ENCODE peak calls at places on chromosomes 3 and 15, in eight cellular contexts. Q, A, X, N, O, S, L and F are unnamed samples.

GRCh38 chr3:113514265-113514769 is 639 bp downstream of the SPICE1 start:
- DNase-seq in Q (peak; percentile 18), A (no peak), X (no peak), N (no peak), O (peak; percentile 12), S (no peak), L (no peak), F (no peak)

GRCh38 chr15:63857459-63857856 is 23.7 kb upstream of the HERC1 start:
- DNase-seq in Q (peak; percentile 12), A (no peak), X (peak; percentile 12), N (no peak), O (no peak), S (no peak), L (no peak), F (no peak)

GRCh38 chr15:70955151-70955550 is 62.5 kb downstream of the LRRC49 start:
- DNase-seq in Q (peak; percentile 70), A (no peak), X (peak; percentile 65), N (no peak), O (no peak), S (no peak), L (no peak), F (no peak)

GRCh38 chr3:178238179-178238578 is 298.1 kb upstream of the KCNMB2 start:
- DNase-seq in Q (peak; percentile 16), A (no peak), X (no peak), N (no peak), O (no peak), S (no peak), L (no peak), F (no peak)

GRCh38 chr3:77052733-77053680 is 13.1 kb downstream of the ROBO2 start:
- DNase-seq in Q (no peak), A (no peak), X (peak; percentile 74), N (no peak), O (no peak), S (no peak), L (no peak), F (no peak)

GRCh38 chr15:101052031-101052620 is 133.0 kb downstream of the LRRK1 start:
- DNase-seq in Q (no peak), A (no peak), X (no peak), N (no peak), O (no peak), S (no peak), L (no peak), F (no peak)

GRCh38 chr3:75978686-75979085 is 193.3 kb upstream of the ZNF717 start:
- DNase-seq in Q (peak; percentile 45), A (no peak), X (peak; percentile 44), N (no peak), O (no peak), S (no peak), L (no peak), F (no peak)

GRCh38 chr3:101878589-101878988 is 29.3 kb downstream of the NFKBIZ start:
- DNase-seq in Q (no peak), A (no peak), X (no peak), N (no peak), O (no peak), S (no peak), L (no peak), F (no peak)

GRCh38 chr3:44499149-44499898 is 21.9 kb upstream of the ZNF445 start:
- DNase-seq in Q (no peak), A (no peak), X (no peak), N (no peak), O (no peak), S (no peak), L (no peak), F (no peak)

GRCh38 chr3:103319912-103320311 is 885.1 kb downstream of the ZPLD1 start:
- DNase-seq in Q (no peak), A (no peak), X (no peak), N (no peak), O (no peak), S (no peak), L (no peak), F (no peak)

GRCh38 chr3:175121225-175121624 is 262.1 kb downstream of the NAALADL2 start:
- DNase-seq in Q (no peak), A (no peak), X (no peak), N (no peak), O (no peak), S (no peak), L (peak; percentile 31), F (no peak)

GRCh38 chr3:61562810-61563613 is 1.6 kb downstream of the PTPRG start:
- DNase-seq in Q (peak; percentile 43), A (peak; percentile 59), X (peak; percentile 70), N (peak; percentile 31), O (no peak), S (peak; percentile 65), L (no peak), F (peak; percentile 35)

GRCh38 chr15:67781061-67781460 is 44.2 kb upstream of the SKOR1 start:
- DNase-seq in Q (no peak), A (no peak), X (no peak), N (no peak), O (no peak), S (no peak), L (no peak), F (no peak)

GRCh38 chr3:32384938-32385337 is 6.7 kb upstream of the CMTM7 start:
- DNase-seq in Q (peak; percentile 36), A (no peak), X (peak; percentile 10), N (no peak), O (no peak), S (no peak), L (no peak), F (no peak)

GRCh38 chr3:174862101-174862500 is 3.0 kb downstream of the NAALADL2 start:
- DNase-seq in Q (no peak), A (no peak), X (no peak), N (no peak), O (no peak), S (no peak), L (peak; percentile 60), F (no peak)

DNA sequence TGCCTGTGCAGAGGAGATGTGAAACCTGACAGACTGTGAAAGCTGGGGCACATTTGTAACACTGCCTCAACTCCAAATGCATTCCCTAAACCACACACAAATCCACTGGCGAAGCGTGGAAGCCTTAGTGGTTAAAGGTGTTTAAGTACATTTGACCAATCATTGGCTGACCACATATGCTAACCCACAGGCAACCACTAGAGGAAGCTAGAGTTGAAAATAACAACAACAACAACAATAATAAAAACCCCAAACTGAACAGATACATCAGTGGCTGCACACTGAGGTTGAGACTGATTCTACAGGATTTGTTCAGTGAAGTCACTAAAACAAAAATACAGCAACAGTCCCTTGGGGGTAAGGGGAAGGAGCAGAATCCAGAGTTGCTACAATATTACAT is 129.7 kb downstream of the TJP1 start:
- DNase-seq in Q (no peak), A (no peak), X (no peak), N (no peak), O (no peak), S (no peak), L (no peak), F (no peak)
- TF ChIP-seq CTCF in Q (peak; percentile 40), A (no peak), X (peak; percentile 10), N (peak; percentile 45), O (peak; percentile 26), S (peak; percentile 25), L (no peak), F (no peak)

GRCh38 chr3:46693038-46693896 is at the start of gene ALS2CL:
- DNase-seq in Q (peak; percentile 6), A (peak; percentile 68), X (peak; percentile 33), N (no peak), O (peak; percentile 22), S (peak; percentile 79), L (peak; percentile 64), F (peak; percentile 79)

GRCh38 chr3:46693897-46694235 is 387 bp upstream of the ALS2CL start:
- DNase-seq in Q (peak; percentile 11), A (no peak), X (peak; percentile 24), N (no peak), O (no peak), S (peak; percentile 78), L (no peak), F (no peak)

GRCh38 chr3:46695177-46695961 is 1.9 kb upstream of the ALS2CL start:
- DNase-seq in Q (no peak), A (peak; percentile 57), X (no peak), N (no peak), O (peak; percentile 55), S (peak; percentile 78), L (peak; percentile 51), F (peak; percentile 60)

GRCh38 chr3:46694520-46694919 is 1.0 kb upstream of the ALS2CL start:
- DNase-seq in Q (no peak), A (peak; percentile 39), X (no peak), N (no peak), O (no peak), S (no peak), L (no peak), F (no peak)

GRCh38 chr3:46695962-46696922 is 2.8 kb upstream of the ALS2CL start:
- DNase-seq in Q (peak; percentile 16), A (peak; percentile 66), X (peak; percentile 33), N (peak; percentile 54), O (no peak), S (peak; percentile 78), L (no peak), F (no peak)
- TF ChIP-seq CTCF in Q (no peak), A (no peak), X (no peak), N (no peak), O (no peak), S (peak; percentile 22), L (no peak), F (no peak)

DNA sequence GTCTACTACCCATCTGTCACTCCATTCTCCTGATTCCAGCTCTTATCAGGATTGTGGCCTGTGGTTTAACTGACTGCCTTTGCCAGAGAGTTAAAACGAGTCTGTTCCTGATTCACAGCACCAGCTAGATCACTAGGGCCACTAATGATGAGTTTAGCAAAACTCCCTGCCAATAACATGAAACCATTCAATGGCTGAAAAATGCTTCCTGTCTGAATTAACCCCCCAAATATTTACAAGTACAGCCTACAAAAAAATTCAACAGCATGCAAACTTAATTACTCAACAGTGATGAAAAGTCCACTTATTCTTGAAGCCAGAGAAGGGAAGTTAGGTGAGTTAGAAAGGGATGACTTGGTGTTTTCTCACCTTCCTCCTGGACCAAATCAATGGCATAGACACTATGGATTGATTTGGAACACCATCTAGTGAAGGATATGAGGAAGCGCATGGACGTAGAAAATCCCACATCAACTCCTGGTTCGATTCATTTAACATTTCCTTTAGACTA is 141.4 kb downstream of the TGFBR2 start:
- DNase-seq in Q (peak; percentile 92), A (no peak), X (peak; percentile 69), N (no peak), O (peak; percentile 37), S (no peak), L (no peak), F (no peak)
- TF ChIP-seq CTCF in Q (peak; percentile 72), A (peak; percentile 45), X (peak; percentile 59), N (peak; percentile 36), O (peak; percentile 73), S (peak; percentile 64), L (peak; percentile 56), F (no peak)

DNA sequence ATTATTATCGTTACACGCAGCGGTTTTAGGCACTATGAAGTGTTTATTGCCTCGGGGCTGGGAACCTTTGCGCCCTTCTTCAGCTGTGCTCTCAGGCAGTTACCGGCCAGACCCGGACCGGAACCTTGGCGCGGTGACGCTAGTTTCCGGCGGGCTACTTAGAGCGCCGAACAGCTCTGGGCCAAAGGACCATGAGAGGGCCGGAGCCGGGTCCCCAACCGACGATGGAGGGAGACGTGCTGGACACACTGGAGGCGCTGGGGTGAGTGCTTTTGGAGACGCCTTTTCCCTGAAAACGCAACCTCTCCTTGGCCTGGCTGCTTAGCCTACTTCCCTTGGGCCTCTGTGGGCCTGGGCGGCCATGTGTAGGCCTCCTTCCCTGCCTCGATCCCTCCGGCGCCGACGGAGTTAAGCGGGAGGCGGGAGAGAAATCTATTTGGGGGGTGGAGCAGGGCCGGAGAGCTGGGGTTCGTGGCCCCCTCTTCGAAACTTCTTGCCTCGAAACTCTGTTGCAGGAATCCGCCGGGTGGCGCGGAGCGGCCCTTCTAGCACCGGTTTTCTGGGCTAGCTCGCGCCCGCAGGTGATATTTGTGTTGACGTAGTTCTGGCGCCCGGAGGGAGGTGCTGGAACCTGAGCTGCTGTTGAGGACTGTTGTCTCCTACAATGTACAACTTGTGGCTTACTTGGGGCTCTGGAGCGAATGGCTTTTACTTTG is at the start of gene FAM98B:
- DNase-seq in Q (peak; percentile 88), A (peak; percentile 93), X (peak; percentile 95), N (peak; percentile 86), O (peak; percentile 88), S (peak; percentile 94), L (peak; percentile 90), F (peak; percentile 85)
- TF ChIP-seq CTCF in Q (peak; percentile 0), A (no peak), X (no peak), N (peak; percentile 68), O (peak; percentile 56), S (no peak), L (no peak), F (no peak)